ENCODE peak calls at places on chromosomes 13 and 19, in seven cellular contexts. One of them, this sample, is unnamed.
A peak's percentile ranks its signal among the peaks of the same experiment; 100 is the strongest.

GRCh38 chr13:99894835-99895427 is 76.6 kb downstream of the ZIC5 start:
- DNase-seq in ascending aorta: no peak
- DNase-seq in stimulated activated CD4-positive, alpha-beta T cell treated with anti-CD3 and anti-CD28 coated beads, TNF-alpha, amount 100 ng/mL, for 1 hour: no peak
- DNase-seq in HS-5: no peak
- DNase-seq in activated naive CD8-positive, alpha-beta T cell treated with anti-CD3 and anti-CD28 coated beads, Interleukin-2, amount 50 U/mL, for 24 hours: no peak
- DNase-seq in activated CD8-positive, alpha-beta memory T cell treated with anti-CD3 and anti-CD28 coated beads for 1 hour: no peak
- DNase-seq in T-helper 22 cell: no peak
- DNase-seq in this sample: no peak

GRCh38 chr13:111542530-111543341 is 222.3 kb downstream of the TEX29 start:
- DNase-seq in ascending aorta: no peak
- DNase-seq in stimulated activated CD4-positive, alpha-beta T cell treated with anti-CD3 and anti-CD28 coated beads, TNF-alpha, amount 100 ng/mL, for 1 hour: no peak
- DNase-seq in HS-5: no peak
- DNase-seq in activated naive CD8-positive, alpha-beta T cell treated with anti-CD3 and anti-CD28 coated beads, Interleukin-2, amount 50 U/mL, for 24 hours: no peak
- DNase-seq in activated CD8-positive, alpha-beta memory T cell treated with anti-CD3 and anti-CD28 coated beads for 1 hour: no peak
- DNase-seq in T-helper 22 cell: no peak
- DNase-seq in this sample: no peak

GRCh38 chr19:31377736-31378135 is 28.5 kb upstream of the TSHZ3 start:
- DNase-seq in ascending aorta: no peak
- DNase-seq in stimulated activated CD4-positive, alpha-beta T cell treated with anti-CD3 and anti-CD28 coated beads, TNF-alpha, amount 100 ng/mL, for 1 hour: no peak
- DNase-seq in HS-5: no peak
- DNase-seq in activated naive CD8-positive, alpha-beta T cell treated with anti-CD3 and anti-CD28 coated beads, Interleukin-2, amount 50 U/mL, for 24 hours: no peak
- DNase-seq in activated CD8-positive, alpha-beta memory T cell treated with anti-CD3 and anti-CD28 coated beads for 1 hour: no peak
- DNase-seq in T-helper 22 cell: no peak
- DNase-seq in this sample: no peak

GRCh38 chr19:30359936-30360335 is 12.2 kb upstream of the ZNF536 start:
- DNase-seq in ascending aorta: peak; percentile 24
- DNase-seq in stimulated activated CD4-positive, alpha-beta T cell treated with anti-CD3 and anti-CD28 coated beads, TNF-alpha, amount 100 ng/mL, for 1 hour: no peak
- DNase-seq in HS-5: no peak
- DNase-seq in activated naive CD8-positive, alpha-beta T cell treated with anti-CD3 and anti-CD28 coated beads, Interleukin-2, amount 50 U/mL, for 24 hours: no peak
- DNase-seq in activated CD8-positive, alpha-beta memory T cell treated with anti-CD3 and anti-CD28 coated beads for 1 hour: no peak
- DNase-seq in T-helper 22 cell: no peak
- DNase-seq in this sample: no peak

GRCh38 chr19:51576850-51577249 is 5.8 kb downstream of the ZNF175 start:
- DNase-seq in ascending aorta: no peak
- DNase-seq in stimulated activated CD4-positive, alpha-beta T cell treated with anti-CD3 and anti-CD28 coated beads, TNF-alpha, amount 100 ng/mL, for 1 hour: no peak
- DNase-seq in HS-5: no peak
- DNase-seq in activated naive CD8-positive, alpha-beta T cell treated with anti-CD3 and anti-CD28 coated beads, Interleukin-2, amount 50 U/mL, for 24 hours: no peak
- DNase-seq in activated CD8-positive, alpha-beta memory T cell treated with anti-CD3 and anti-CD28 coated beads for 1 hour: no peak
- DNase-seq in T-helper 22 cell: no peak
- DNase-seq in this sample: no peak

GRCh38 chr13:27161980-27162379 is 9.6 kb downstream of the USP12 start:
- DNase-seq in ascending aorta: no peak
- DNase-seq in stimulated activated CD4-positive, alpha-beta T cell treated with anti-CD3 and anti-CD28 coated beads, TNF-alpha, amount 100 ng/mL, for 1 hour: no peak
- DNase-seq in HS-5: no peak
- DNase-seq in activated naive CD8-positive, alpha-beta T cell treated with anti-CD3 and anti-CD28 coated beads, Interleukin-2, amount 50 U/mL, for 24 hours: no peak
- DNase-seq in activated CD8-positive, alpha-beta memory T cell treated with anti-CD3 and anti-CD28 coated beads for 1 hour: no peak
- DNase-seq in T-helper 22 cell: no peak
- DNase-seq in this sample: no peak

GRCh38 chr19:58021541-58022282 is 12.1 kb upstream of the ZSCAN1 start:
- DNase-seq in ascending aorta: peak; percentile 75
- DNase-seq in stimulated activated CD4-positive, alpha-beta T cell treated with anti-CD3 and anti-CD28 coated beads, TNF-alpha, amount 100 ng/mL, for 1 hour: no peak
- DNase-seq in HS-5: no peak
- DNase-seq in activated naive CD8-positive, alpha-beta T cell treated with anti-CD3 and anti-CD28 coated beads, Interleukin-2, amount 50 U/mL, for 24 hours: peak; percentile 42
- DNase-seq in activated CD8-positive, alpha-beta memory T cell treated with anti-CD3 and anti-CD28 coated beads for 1 hour: no peak
- DNase-seq in T-helper 22 cell: no peak
- DNase-seq in this sample: no peak

GRCh38 chr13:60448907-60449510 is 52.0 kb downstream of the TDRD3 start:
- DNase-seq in ascending aorta: no peak
- DNase-seq in stimulated activated CD4-positive, alpha-beta T cell treated with anti-CD3 and anti-CD28 coated beads, TNF-alpha, amount 100 ng/mL, for 1 hour: no peak
- DNase-seq in HS-5: peak; percentile 4
- DNase-seq in activated naive CD8-positive, alpha-beta T cell treated with anti-CD3 and anti-CD28 coated beads, Interleukin-2, amount 50 U/mL, for 24 hours: no peak
- DNase-seq in activated CD8-positive, alpha-beta memory T cell treated with anti-CD3 and anti-CD28 coated beads for 1 hour: no peak
- DNase-seq in T-helper 22 cell: no peak
- DNase-seq in this sample: no peak

GRCh38 chr19:34220472-34221063 is 33.8 kb upstream of the GARRE1 start:
- DNase-seq in ascending aorta: peak; percentile 82
- DNase-seq in stimulated activated CD4-positive, alpha-beta T cell treated with anti-CD3 and anti-CD28 coated beads, TNF-alpha, amount 100 ng/mL, for 1 hour: peak; percentile 3
- DNase-seq in HS-5: no peak
- DNase-seq in activated naive CD8-positive, alpha-beta T cell treated with anti-CD3 and anti-CD28 coated beads, Interleukin-2, amount 50 U/mL, for 24 hours: peak; percentile 78
- DNase-seq in activated CD8-positive, alpha-beta memory T cell treated with anti-CD3 and anti-CD28 coated beads for 1 hour: peak; percentile 21
- DNase-seq in T-helper 22 cell: peak; percentile 8
- DNase-seq in this sample: peak; percentile 27

GRCh38 chr19:35797663-35798062 is 15.0 kb downstream of the PRODH2 start:
- DNase-seq in ascending aorta: no peak
- DNase-seq in stimulated activated CD4-positive, alpha-beta T cell treated with anti-CD3 and anti-CD28 coated beads, TNF-alpha, amount 100 ng/mL, for 1 hour: no peak
- DNase-seq in HS-5: no peak
- DNase-seq in activated naive CD8-positive, alpha-beta T cell treated with anti-CD3 and anti-CD28 coated beads, Interleukin-2, amount 50 U/mL, for 24 hours: peak; percentile 20
- DNase-seq in activated CD8-positive, alpha-beta memory T cell treated with anti-CD3 and anti-CD28 coated beads for 1 hour: no peak
- DNase-seq in T-helper 22 cell: no peak
- DNase-seq in this sample: no peak

GRCh38 chr19:6723108-6723618 is 2.7 kb upstream of the C3 start:
- DNase-seq in ascending aorta: no peak
- DNase-seq in stimulated activated CD4-positive, alpha-beta T cell treated with anti-CD3 and anti-CD28 coated beads, TNF-alpha, amount 100 ng/mL, for 1 hour: no peak
- DNase-seq in HS-5: no peak
- DNase-seq in activated naive CD8-positive, alpha-beta T cell treated with anti-CD3 and anti-CD28 coated beads, Interleukin-2, amount 50 U/mL, for 24 hours: no peak
- DNase-seq in activated CD8-positive, alpha-beta memory T cell treated with anti-CD3 and anti-CD28 coated beads for 1 hour: no peak
- DNase-seq in T-helper 22 cell: no peak
- DNase-seq in this sample: no peak

This sample was measured in stimulated activated CD8-positive, alpha-beta memory T cell treated with anti-CD3 and anti-CD28 coated beads, Interleukin-15, amount 100 ng/mL, for 4 hours.